ENCODE peak calls at places on chromosomes 16 and 17, in four cellular contexts. H is tibial artery; W is activated CD8-positive, alpha-beta memory T cell treated with anti-CD3 and anti-CD28 coated beads, Interleukin-2, amount 50 U/mL, for 4 hours; P is HFFc6. I is an unnamed sample.

GRCh38 chr17:2084129-2084765 is 29.3 kb downstream of the HIC1 start:
- DNase-seq in H (no peak), W (no peak), P (peak), I (no peak)

GRCh38 chr17:50310455-50311111 is 35.3 kb upstream of the XYLT2 start:
- DNase-seq in H (no peak), W (no peak), P (no peak), I (no peak)

GRCh38 chr16:897701-898100 is 73.1 kb downstream of the LMF1 start:
- DNase-seq in H (no peak), W (no peak), P (no peak), I (no peak)

GRCh38 chr16:81655474-81656162 is 123.5 kb upstream of the PLCG2 start:
- DNase-seq in H (no peak), W (no peak), P (no peak), I (no peak)

GRCh38 chr16:30112197-30113030 is 923 bp downstream of the GDPD3 start:
- DNase-seq in H (peak), W (peak), P (no peak), I (no peak)

GRCh38 chr17:27413792-27414191 is 42.5 kb upstream of the KSR1 start:
- DNase-seq in H (no peak), W (no peak), P (no peak), I (no peak)

GRCh38 chr17:41549596-41550039 is 21.5 kb upstream of the KRT19 start:
- DNase-seq in H (no peak), W (no peak), P (no peak), I (no peak)

GRCh38 chr17:45104497-45104896 is 27.8 kb downstream of the PLCD3 start:
- DNase-seq in H (no peak), W (no peak), P (no peak), I (no peak)

GRCh38 chr17:72860778-72861177 is 231.7 kb downstream of the SLC39A11 start:
- DNase-seq in H (no peak), W (no peak), P (no peak), I (no peak)

GRCh38 chr16:89737341-89738071 is 16.2 kb downstream of the ZNF276 start:
- DNase-seq in H (no peak), W (no peak), P (no peak), I (no peak)

GRCh38 chr16:3202903-3203539 is 15.0 kb downstream of the OR1F1 start:
- DNase-seq in H (no peak), W (no peak), P (no peak), I (no peak)

GRCh38 chr16:30065943-30066881 is 652 bp downstream of the ALDOA start:
- DNase-seq in H (no peak), W (peak), P (no peak), I (no peak)

GRCh38 chr16:11240636-11241473 is 15.1 kb downstream of the SOCS1 start:
- DNase-seq in H (no peak), W (no peak), P (no peak), I (no peak)

GRCh38 chr16:67040906-67041305 is 12.0 kb downstream of the CBFB start:
- DNase-seq in H (no peak), W (no peak), P (peak), I (no peak)

GRCh38 chr17:40111221-40112128 is 10.3 kb upstream of the MSL1 start:
- DNase-seq in H (peak), W (peak), P (peak), I (peak)

GRCh38 chr17:72120878-72121163 is at the start of gene SOX9:
- DNase-seq in H (peak), W (no peak), P (peak), I (peak)

GRCh38 chr17:34306466-34306865 is 12.8 kb upstream of the CCL8 start:
- DNase-seq in H (no peak), W (no peak), P (peak), I (peak)

GRCh38 chr17:1588781-1589585 is 26.4 kb upstream of the PITPNA start:
- DNase-seq in H (no peak), W (no peak), P (no peak), I (no peak)